ENCODE peak calls at places on chromosomes 6 and 20, in ten cellular contexts. One of them, this sample, is unnamed.

GRCh38 chr20:58709013-58709702 is 16.6 kb downstream of the NPEPL1 start:
- DNase-seq in lower leg skin: no peak
- DNase-seq in fibroblast of lung: no peak
- DNase-seq in GM23338: no peak
- DNase-seq in HCT116: no peak
- DNase-seq in NCI-H510A treated with DMSO at 0.1 percent for 48 hours: no peak
- DNase-seq in NCI-H1436 treated with DMSO at 0.1 percent for 48 hours: no peak
- DNase-seq in ELF-1: no peak
- DNase-seq in LHCN-M2: no peak
- DNase-seq in stimulated activated CD4-positive, alpha-beta T cell treated with anti-CD3 and anti-CD28 coated beads, Interleukin-1b, Interleukin-23, amount 100 ng/mL, for 24 hours: no peak
- DNase-seq in this sample: no peak

GRCh38 chr20:26276811-26277210 is 580.2 kb upstream of the ZNF337 start:
- DNase-seq in ELF-1: peak
- DNase-seq in HCT116: no peak
- DNase-seq in NCI-H510A treated with DMSO at 0.1 percent for 48 hours: no peak
- DNase-seq in stimulated activated CD4-positive, alpha-beta T cell treated with anti-CD3 and anti-CD28 coated beads, Interleukin-1b, Interleukin-23, amount 100 ng/mL, for 24 hours: no peak
- DNase-seq in NCI-H1436 treated with DMSO at 0.1 percent for 48 hours: no peak
- DNase-seq in LHCN-M2: no peak
- DNase-seq in lower leg skin: no peak
- DNase-seq in GM23338: peak
- DNase-seq in fibroblast of lung: peak
- DNase-seq in this sample: peak

GRCh38 chr20:41407617-41408016 is 41.0 kb upstream of the EMILIN3 start:
- DNase-seq in lower leg skin: no peak
- DNase-seq in HCT116: no peak
- DNase-seq in fibroblast of lung: no peak
- DNase-seq in LHCN-M2: no peak
- DNase-seq in stimulated activated CD4-positive, alpha-beta T cell treated with anti-CD3 and anti-CD28 coated beads, Interleukin-1b, Interleukin-23, amount 100 ng/mL, for 24 hours: no peak
- DNase-seq in GM23338: no peak
- DNase-seq in ELF-1: no peak
- DNase-seq in NCI-H1436 treated with DMSO at 0.1 percent for 48 hours: no peak
- DNase-seq in NCI-H510A treated with DMSO at 0.1 percent for 48 hours: no peak
- DNase-seq in this sample: no peak

GRCh38 chr6:48983377-48983776 is 479.7 kb downstream of the MMUT start:
- DNase-seq in HCT116: no peak
- DNase-seq in NCI-H510A treated with DMSO at 0.1 percent for 48 hours: no peak
- DNase-seq in lower leg skin: no peak
- DNase-seq in stimulated activated CD4-positive, alpha-beta T cell treated with anti-CD3 and anti-CD28 coated beads, Interleukin-1b, Interleukin-23, amount 100 ng/mL, for 24 hours: no peak
- DNase-seq in fibroblast of lung: no peak
- DNase-seq in GM23338: no peak
- DNase-seq in ELF-1: no peak
- DNase-seq in LHCN-M2: no peak
- DNase-seq in NCI-H1436 treated with DMSO at 0.1 percent for 48 hours: no peak
- DNase-seq in this sample: no peak

GRCh38 chr6:73339340-73339739 is 14.7 kb downstream of the DPPA5 start:
- DNase-seq in ELF-1: peak
- DNase-seq in HCT116: no peak
- DNase-seq in NCI-H510A treated with DMSO at 0.1 percent for 48 hours: no peak
- DNase-seq in lower leg skin: no peak
- DNase-seq in GM23338: no peak
- DNase-seq in stimulated activated CD4-positive, alpha-beta T cell treated with anti-CD3 and anti-CD28 coated beads, Interleukin-1b, Interleukin-23, amount 100 ng/mL, for 24 hours: no peak
- DNase-seq in LHCN-M2: peak
- DNase-seq in NCI-H1436 treated with DMSO at 0.1 percent for 48 hours: no peak
- DNase-seq in fibroblast of lung: peak
- DNase-seq in this sample: no peak

GRCh38 chr6:160330621-160331020 is 17.6 kb upstream of the SLC22A3 start:
- DNase-seq in ELF-1: no peak
- DNase-seq in lower leg skin: no peak
- DNase-seq in LHCN-M2: no peak
- DNase-seq in NCI-H510A treated with DMSO at 0.1 percent for 48 hours: no peak
- DNase-seq in stimulated activated CD4-positive, alpha-beta T cell treated with anti-CD3 and anti-CD28 coated beads, Interleukin-1b, Interleukin-23, amount 100 ng/mL, for 24 hours: no peak
- DNase-seq in NCI-H1436 treated with DMSO at 0.1 percent for 48 hours: no peak
- DNase-seq in HCT116: no peak
- DNase-seq in fibroblast of lung: no peak
- DNase-seq in GM23338: no peak
- DNase-seq in this sample: no peak

GRCh38 chr6:165636415-165637048 is 26.5 kb downstream of the PDE10A start:
- DNase-seq in fibroblast of lung: peak
- DNase-seq in HCT116: no peak
- DNase-seq in ELF-1: no peak
- DNase-seq in stimulated activated CD4-positive, alpha-beta T cell treated with anti-CD3 and anti-CD28 coated beads, Interleukin-1b, Interleukin-23, amount 100 ng/mL, for 24 hours: no peak
- DNase-seq in GM23338: peak
- DNase-seq in lower leg skin: no peak
- DNase-seq in NCI-H510A treated with DMSO at 0.1 percent for 48 hours: no peak
- DNase-seq in NCI-H1436 treated with DMSO at 0.1 percent for 48 hours: no peak
- DNase-seq in LHCN-M2: peak
- DNase-seq in this sample: no peak

GRCh38 chr6:90000864-90001731 is 106.8 kb downstream of the GJA10 start:
- DNase-seq in lower leg skin: no peak
- DNase-seq in NCI-H1436 treated with DMSO at 0.1 percent for 48 hours: no peak
- DNase-seq in stimulated activated CD4-positive, alpha-beta T cell treated with anti-CD3 and anti-CD28 coated beads, Interleukin-1b, Interleukin-23, amount 100 ng/mL, for 24 hours: peak
- DNase-seq in NCI-H510A treated with DMSO at 0.1 percent for 48 hours: peak
- DNase-seq in ELF-1: no peak
- DNase-seq in HCT116: no peak
- DNase-seq in fibroblast of lung: peak
- DNase-seq in GM23338: no peak
- DNase-seq in LHCN-M2: peak
- DNase-seq in this sample: no peak

GRCh38 chr6:1514078-1514477 is 95.6 kb upstream of the FOXC1 start:
- DNase-seq in stimulated activated CD4-positive, alpha-beta T cell treated with anti-CD3 and anti-CD28 coated beads, Interleukin-1b, Interleukin-23, amount 100 ng/mL, for 24 hours: no peak
- DNase-seq in LHCN-M2: no peak
- DNase-seq in HCT116: no peak
- DNase-seq in NCI-H1436 treated with DMSO at 0.1 percent for 48 hours: no peak
- DNase-seq in ELF-1: no peak
- DNase-seq in fibroblast of lung: no peak
- DNase-seq in lower leg skin: no peak
- DNase-seq in GM23338: no peak
- DNase-seq in NCI-H510A treated with DMSO at 0.1 percent for 48 hours: no peak
- DNase-seq in this sample: no peak

GRCh38 chr20:64077876-64078551 is 1.3 kb downstream of the RGS19 start:
- DNase-seq in NCI-H510A treated with DMSO at 0.1 percent for 48 hours: no peak
- DNase-seq in LHCN-M2: no peak
- DNase-seq in GM23338: peak
- DNase-seq in ELF-1: no peak
- DNase-seq in NCI-H1436 treated with DMSO at 0.1 percent for 48 hours: no peak
- DNase-seq in fibroblast of lung: no peak
- DNase-seq in HCT116: no peak
- DNase-seq in lower leg skin: no peak
- DNase-seq in stimulated activated CD4-positive, alpha-beta T cell treated with anti-CD3 and anti-CD28 coated beads, Interleukin-1b, Interleukin-23, amount 100 ng/mL, for 24 hours: no peak
- DNase-seq in this sample: peak

GRCh38 chr20:8990770-8991169 is 78.1 kb upstream of the PLCB4 start:
- DNase-seq in NCI-H1436 treated with DMSO at 0.1 percent for 48 hours: no peak
- DNase-seq in stimulated activated CD4-positive, alpha-beta T cell treated with anti-CD3 and anti-CD28 coated beads, Interleukin-1b, Interleukin-23, amount 100 ng/mL, for 24 hours: no peak
- DNase-seq in ELF-1: no peak
- DNase-seq in lower leg skin: no peak
- DNase-seq in HCT116: no peak
- DNase-seq in NCI-H510A treated with DMSO at 0.1 percent for 48 hours: no peak
- DNase-seq in GM23338: no peak
- DNase-seq in LHCN-M2: no peak
- DNase-seq in fibroblast of lung: no peak
- DNase-seq in this sample: no peak

GRCh38 chr6:29845405-29846006 is 17.9 kb downstream of the HLA-G start:
- DNase-seq in fibroblast of lung: no peak
- DNase-seq in NCI-H510A treated with DMSO at 0.1 percent for 48 hours: no peak
- DNase-seq in ELF-1: no peak
- DNase-seq in HCT116: peak
- DNase-seq in LHCN-M2: no peak
- DNase-seq in NCI-H1436 treated with DMSO at 0.1 percent for 48 hours: no peak
- DNase-seq in stimulated activated CD4-positive, alpha-beta T cell treated with anti-CD3 and anti-CD28 coated beads, Interleukin-1b, Interleukin-23, amount 100 ng/mL, for 24 hours: no peak
- DNase-seq in lower leg skin: peak
- DNase-seq in GM23338: no peak
- DNase-seq in this sample: no peak

GRCh38 chr6:143539723-143540122 is 28.2 kb upstream of the FUCA2 start:
- DNase-seq in stimulated activated CD4-positive, alpha-beta T cell treated with anti-CD3 and anti-CD28 coated beads, Interleukin-1b, Interleukin-23, amount 100 ng/mL, for 24 hours: no peak
- DNase-seq in LHCN-M2: no peak
- DNase-seq in NCI-H510A treated with DMSO at 0.1 percent for 48 hours: no peak
- DNase-seq in fibroblast of lung: no peak
- DNase-seq in NCI-H1436 treated with DMSO at 0.1 percent for 48 hours: no peak
- DNase-seq in lower leg skin: no peak
- DNase-seq in ELF-1: no peak
- DNase-seq in GM23338: peak
- DNase-seq in HCT116: no peak
- DNase-seq in this sample: no peak

GRCh38 chr6:90168693-90169131 is 127.9 kb downstream of the BACH2 start:
- DNase-seq in lower leg skin: no peak
- DNase-seq in HCT116: no peak
- DNase-seq in stimulated activated CD4-positive, alpha-beta T cell treated with anti-CD3 and anti-CD28 coated beads, Interleukin-1b, Interleukin-23, amount 100 ng/mL, for 24 hours: no peak
- DNase-seq in GM23338: no peak
- DNase-seq in fibroblast of lung: peak
- DNase-seq in NCI-H1436 treated with DMSO at 0.1 percent for 48 hours: no peak
- DNase-seq in ELF-1: no peak
- DNase-seq in NCI-H510A treated with DMSO at 0.1 percent for 48 hours: no peak
- DNase-seq in LHCN-M2: peak
- DNase-seq in this sample: no peak

GRCh38 chr20:50826121-50826520 is 31.3 kb downstream of the BCAS4 start:
- DNase-seq in ELF-1: no peak
- DNase-seq in stimulated activated CD4-positive, alpha-beta T cell treated with anti-CD3 and anti-CD28 coated beads, Interleukin-1b, Interleukin-23, amount 100 ng/mL, for 24 hours: no peak
- DNase-seq in LHCN-M2: no peak
- DNase-seq in NCI-H510A treated with DMSO at 0.1 percent for 48 hours: no peak
- DNase-seq in GM23338: no peak
- DNase-seq in lower leg skin: no peak
- DNase-seq in fibroblast of lung: no peak
- DNase-seq in NCI-H1436 treated with DMSO at 0.1 percent for 48 hours: no peak
- DNase-seq in HCT116: no peak
- DNase-seq in this sample: no peak

GRCh38 chr20:57980526-57980925 is 247.9 kb downstream of the ANKRD60 start:
- DNase-seq in stimulated activated CD4-positive, alpha-beta T cell treated with anti-CD3 and anti-CD28 coated beads, Interleukin-1b, Interleukin-23, amount 100 ng/mL, for 24 hours: no peak
- DNase-seq in NCI-H510A treated with DMSO at 0.1 percent for 48 hours: no peak
- DNase-seq in lower leg skin: no peak
- DNase-seq in NCI-H1436 treated with DMSO at 0.1 percent for 48 hours: no peak
- DNase-seq in ELF-1: no peak
- DNase-seq in HCT116: no peak
- DNase-seq in fibroblast of lung: no peak
- DNase-seq in GM23338: no peak
- DNase-seq in LHCN-M2: no peak
- DNase-seq in this sample: no peak

GRCh38 chr20:60062431-60063336 is 104.5 kb downstream of the CDH26 start:
- DNase-seq in NCI-H1436 treated with DMSO at 0.1 percent for 48 hours: no peak
- DNase-seq in fibroblast of lung: peak
- DNase-seq in stimulated activated CD4-positive, alpha-beta T cell treated with anti-CD3 and anti-CD28 coated beads, Interleukin-1b, Interleukin-23, amount 100 ng/mL, for 24 hours: no peak
- DNase-seq in HCT116: no peak
- DNase-seq in LHCN-M2: peak
- DNase-seq in lower leg skin: no peak
- DNase-seq in NCI-H510A treated with DMSO at 0.1 percent for 48 hours: no peak
- DNase-seq in GM23338: no peak
- DNase-seq in ELF-1: no peak
- DNase-seq in this sample: peak

GRCh38 chr6:30206152-30206551 is 7.1 kb downstream of the TRIM26 start:
- DNase-seq in HCT116: no peak
- DNase-seq in ELF-1: no peak
- DNase-seq in lower leg skin: no peak
- DNase-seq in LHCN-M2: peak
- DNase-seq in NCI-H510A treated with DMSO at 0.1 percent for 48 hours: no peak
- DNase-seq in fibroblast of lung: peak
- DNase-seq in NCI-H1436 treated with DMSO at 0.1 percent for 48 hours: no peak
- DNase-seq in stimulated activated CD4-positive, alpha-beta T cell treated with anti-CD3 and anti-CD28 coated beads, Interleukin-1b, Interleukin-23, amount 100 ng/mL, for 24 hours: no peak
- DNase-seq in GM23338: no peak
- DNase-seq in this sample: no peak

GRCh38 chr6:46850781-46851180 is 57.6 kb downstream of the MEP1A start:
- DNase-seq in HCT116: no peak
- DNase-seq in NCI-H1436 treated with DMSO at 0.1 percent for 48 hours: no peak
- DNase-seq in GM23338: no peak
- DNase-seq in ELF-1: no peak
- DNase-seq in stimulated activated CD4-positive, alpha-beta T cell treated with anti-CD3 and anti-CD28 coated beads, Interleukin-1b, Interleukin-23, amount 100 ng/mL, for 24 hours: no peak
- DNase-seq in lower leg skin: no peak
- DNase-seq in fibroblast of lung: peak
- DNase-seq in LHCN-M2: peak
- DNase-seq in NCI-H510A treated with DMSO at 0.1 percent for 48 hours: no peak
- DNase-seq in this sample: no peak

GRCh38 chr6:150734235-150734634 is 131.3 kb upstream of the MTHFD1L start:
- DNase-seq in stimulated activated CD4-positive, alpha-beta T cell treated with anti-CD3 and anti-CD28 coated beads, Interleukin-1b, Interleukin-23, amount 100 ng/mL, for 24 hours: no peak
- DNase-seq in NCI-H510A treated with DMSO at 0.1 percent for 48 hours: no peak
- DNase-seq in fibroblast of lung: peak
- DNase-seq in NCI-H1436 treated with DMSO at 0.1 percent for 48 hours: no peak
- DNase-seq in HCT116: no peak
- DNase-seq in ELF-1: no peak
- DNase-seq in LHCN-M2: no peak
- DNase-seq in lower leg skin: no peak
- DNase-seq in GM23338: no peak
- DNase-seq in this sample: no peak

GRCh38 chr6:22598386-22598785 is 29.0 kb downstream of the HDGFL1 start:
- DNase-seq in fibroblast of lung: peak
- DNase-seq in stimulated activated CD4-positive, alpha-beta T cell treated with anti-CD3 and anti-CD28 coated beads, Interleukin-1b, Interleukin-23, amount 100 ng/mL, for 24 hours: no peak
- DNase-seq in NCI-H1436 treated with DMSO at 0.1 percent for 48 hours: no peak
- DNase-seq in LHCN-M2: no peak
- DNase-seq in ELF-1: no peak
- DNase-seq in HCT116: no peak
- DNase-seq in lower leg skin: no peak
- DNase-seq in GM23338: no peak
- DNase-seq in NCI-H510A treated with DMSO at 0.1 percent for 48 hours: peak
- DNase-seq in this sample: no peak

GRCh38 chr20:47749367-47749766 is 35.9 kb downstream of the SULF2 start:
- DNase-seq in fibroblast of lung: peak
- DNase-seq in HCT116: no peak
- DNase-seq in ELF-1: no peak
- DNase-seq in lower leg skin: peak
- DNase-seq in GM23338: no peak
- DNase-seq in NCI-H1436 treated with DMSO at 0.1 percent for 48 hours: no peak
- DNase-seq in stimulated activated CD4-positive, alpha-beta T cell treated with anti-CD3 and anti-CD28 coated beads, Interleukin-1b, Interleukin-23, amount 100 ng/mL, for 24 hours: no peak
- DNase-seq in NCI-H510A treated with DMSO at 0.1 percent for 48 hours: no peak
- DNase-seq in LHCN-M2: no peak
- DNase-seq in this sample: no peak

GRCh38 chr20:35395728-35396127 is 16.0 kb downstream of the UQCC1 start:
- DNase-seq in GM23338: no peak
- DNase-seq in stimulated activated CD4-positive, alpha-beta T cell treated with anti-CD3 and anti-CD28 coated beads, Interleukin-1b, Interleukin-23, amount 100 ng/mL, for 24 hours: no peak
- DNase-seq in LHCN-M2: peak
- DNase-seq in HCT116: no peak
- DNase-seq in NCI-H1436 treated with DMSO at 0.1 percent for 48 hours: no peak
- DNase-seq in fibroblast of lung: peak
- DNase-seq in ELF-1: no peak
- DNase-seq in NCI-H510A treated with DMSO at 0.1 percent for 48 hours: no peak
- DNase-seq in lower leg skin: no peak
- DNase-seq in this sample: no peak

GRCh38 chr20:1328680-1329330 is at the start of gene SDCBP2:
- DNase-seq in fibroblast of lung: no peak
- DNase-seq in LHCN-M2: no peak
- DNase-seq in ELF-1: no peak
- DNase-seq in NCI-H510A treated with DMSO at 0.1 percent for 48 hours: peak
- DNase-seq in NCI-H1436 treated with DMSO at 0.1 percent for 48 hours: no peak
- DNase-seq in HCT116: peak
- DNase-seq in GM23338: no peak
- DNase-seq in lower leg skin: peak
- DNase-seq in stimulated activated CD4-positive, alpha-beta T cell treated with anti-CD3 and anti-CD28 coated beads, Interleukin-1b, Interleukin-23, amount 100 ng/mL, for 24 hours: no peak
- DNase-seq in this sample: no peak

GRCh38 chr6:159169557-159170332 is 545 bp downstream of the FNDC1 start:
- DNase-seq in LHCN-M2: no peak
- DNase-seq in GM23338: peak
- DNase-seq in fibroblast of lung: peak
- DNase-seq in lower leg skin: no peak
- DNase-seq in ELF-1: peak
- DNase-seq in NCI-H510A treated with DMSO at 0.1 percent for 48 hours: peak
- DNase-seq in HCT116: no peak
- DNase-seq in NCI-H1436 treated with DMSO at 0.1 percent for 48 hours: no peak
- DNase-seq in stimulated activated CD4-positive, alpha-beta T cell treated with anti-CD3 and anti-CD28 coated beads, Interleukin-1b, Interleukin-23, amount 100 ng/mL, for 24 hours: no peak
- DNase-seq in this sample: peak

GRCh38 chr6:88031550-88031949 is 16.1 kb upstream of the SPACA1 start:
- DNase-seq in HCT116: no peak
- DNase-seq in fibroblast of lung: no peak
- DNase-seq in NCI-H1436 treated with DMSO at 0.1 percent for 48 hours: no peak
- DNase-seq in LHCN-M2: no peak
- DNase-seq in ELF-1: no peak
- DNase-seq in NCI-H510A treated with DMSO at 0.1 percent for 48 hours: no peak
- DNase-seq in stimulated activated CD4-positive, alpha-beta T cell treated with anti-CD3 and anti-CD28 coated beads, Interleukin-1b, Interleukin-23, amount 100 ng/mL, for 24 hours: no peak
- DNase-seq in GM23338: no peak
- DNase-seq in lower leg skin: no peak
- DNase-seq in this sample: no peak

GRCh38 chr6:16154904-16155303 is 26.0 kb downstream of the MYLIP start:
- DNase-seq in ELF-1: no peak
- DNase-seq in HCT116: no peak
- DNase-seq in fibroblast of lung: peak
- DNase-seq in GM23338: no peak
- DNase-seq in LHCN-M2: peak
- DNase-seq in lower leg skin: peak
- DNase-seq in stimulated activated CD4-positive, alpha-beta T cell treated with anti-CD3 and anti-CD28 coated beads, Interleukin-1b, Interleukin-23, amount 100 ng/mL, for 24 hours: no peak
- DNase-seq in NCI-H510A treated with DMSO at 0.1 percent for 48 hours: no peak
- DNase-seq in NCI-H1436 treated with DMSO at 0.1 percent for 48 hours: no peak
- DNase-seq in this sample: no peak

GRCh38 chr6:81075974-81076373 is 676.5 kb downstream of the TENT5A start:
- DNase-seq in stimulated activated CD4-positive, alpha-beta T cell treated with anti-CD3 and anti-CD28 coated beads, Interleukin-1b, Interleukin-23, amount 100 ng/mL, for 24 hours: no peak
- DNase-seq in GM23338: peak
- DNase-seq in ELF-1: peak
- DNase-seq in fibroblast of lung: peak
- DNase-seq in HCT116: peak
- DNase-seq in lower leg skin: no peak
- DNase-seq in NCI-H510A treated with DMSO at 0.1 percent for 48 hours: no peak
- DNase-seq in LHCN-M2: peak
- DNase-seq in NCI-H1436 treated with DMSO at 0.1 percent for 48 hours: no peak
- DNase-seq in this sample: peak

This sample was measured in Ammon's horn.